ENCODE peak calls at places on chromosomes 4 and X, in five cellular contexts. J is foreskin melanocyte, U is lower lobe of right lung, M is AG04450, F is thoracic aorta. Z is an unnamed sample.

GRCh38 chrX:66632986-66633385 is 5.9 kb downstream of the EDA2R start:
- DNase-seq in J (no peak), U (no peak), M (no peak), F (no peak), Z (peak)

GRCh38 chr4:113881256-113881655 is 98.2 kb downstream of the ARSJ start:
- DNase-seq in J (no peak), U (no peak), M (peak), F (no peak), Z (no peak)

GRCh38 chrX:148872881-148873280 is 372.5 kb downstream of the AFF2 start:
- DNase-seq in J (no peak), U (no peak), M (no peak), F (no peak), Z (no peak)

GRCh38 chrX:154116514-154116913 is 19.0 kb upstream of the MECP2 start:
- DNase-seq in J (no peak), U (no peak), M (no peak), F (no peak), Z (no peak)

GRCh38 chr4:96063639-96064038 is 223.7 kb downstream of the PDHA2 start:
- DNase-seq in J (no peak), U (no peak), M (no peak), F (no peak), Z (no peak)

GRCh38 chrX:96436105-96436504 is 248.5 kb upstream of the DIAPH2 start:
- DNase-seq in J (peak), U (no peak), M (peak), F (no peak), Z (no peak)

GRCh38 chrX:3052864-3053263 is 11.6 kb downstream of the ARSF start:
- DNase-seq in J (no peak), U (no peak), M (no peak), F (no peak), Z (no peak)

GRCh38 chrX:20267924-20268701 is 1.4 kb upstream of the RPS6KA3 start:
- DNase-seq in J (no peak), U (peak), M (no peak), F (peak), Z (no peak)

GRCh38 chr4:99856166-99856565 is 38.1 kb downstream of the LAMTOR3 start:
- DNase-seq in J (no peak), U (no peak), M (no peak), F (no peak), Z (no peak)

GRCh38 chr4:54152846-54153600 is 53.1 kb downstream of the GSX2 start:
- DNase-seq in J (no peak), U (no peak), M (peak), F (no peak), Z (no peak)

GRCh38 chr4:7210818-7211217 is 18.5 kb downstream of the SORCS2 start:
- DNase-seq in J (no peak), U (no peak), M (peak), F (no peak), Z (no peak)

GRCh38 chr4:158371158-158371557 is 150.5 kb upstream of the RXFP1 start:
- DNase-seq in J (no peak), U (no peak), M (no peak), F (no peak), Z (no peak)

GRCh38 chr4:182920676-182921075 is 3.5 kb upstream of the DCTD start:
- DNase-seq in J (no peak), U (no peak), M (no peak), F (no peak), Z (no peak)

GRCh38 chr4:23584024-23584423 is 305.8 kb downstream of the PPARGC1A start:
- DNase-seq in J (no peak), U (no peak), M (no peak), F (no peak), Z (peak)

GRCh38 chr4:103197765-103198110 is 405 bp downstream of the CENPE start:
- DNase-seq in J (no peak), U (no peak), M (no peak), F (no peak), Z (no peak)

GRCh38 chr4:121788896-121789295 is 12.2 kb upstream of the EXOSC9 start:
- DNase-seq in J (no peak), U (no peak), M (no peak), F (no peak), Z (no peak)

GRCh38 chr4:120688791-120689190 is 233.7 kb downstream of the PRDM5 start:
- DNase-seq in J (no peak), U (no peak), M (no peak), F (no peak), Z (no peak)

GRCh38 chr4:16045687-16046086 is 38.1 kb downstream of the PROM1 start:
- DNase-seq in J (no peak), U (no peak), M (no peak), F (no peak), Z (no peak)

GRCh38 chr4:57102050-57102564 is 8.1 kb downstream of the IGFBP7 start:
- DNase-seq in J (peak), U (no peak), M (peak), F (peak), Z (no peak)

GRCh38 chr4:101119141-101119540 is 228.2 kb downstream of the PPP3CA start:
- DNase-seq in J (no peak), U (no peak), M (no peak), F (no peak), Z (no peak)

GRCh38 chrX:150337026-150337425 is 26.1 kb upstream of the MAMLD1 start:
- DNase-seq in J (no peak), U (no peak), M (no peak), F (no peak), Z (no peak)

GRCh38 chr4:119671205-119671604 is 42.6 kb upstream of the PDE5A start:
- DNase-seq in J (no peak), U (no peak), M (no peak), F (no peak), Z (no peak)

GRCh38 chr4:1033840-1034551 is 22.6 kb downstream of the FGFRL1 start:
- DNase-seq in J (no peak), U (no peak), M (no peak), F (no peak), Z (no peak)

GRCh38 chrX:23785564-23785963 is 2.6 kb downstream of the SAT1 start:
- DNase-seq in J (no peak), U (no peak), M (no peak), F (no peak), Z (no peak)

GRCh38 chr4:18508801-18509200 is 487.2 kb upstream of the LCORL start:
- DNase-seq in J (no peak), U (no peak), M (no peak), F (no peak), Z (no peak)

GRCh38 chrX:11380187-11380586 is 87.0 kb downstream of the AMELX start:
- DNase-seq in J (no peak), U (no peak), M (no peak), F (no peak), Z (no peak)

GRCh38 chr4:87179751-87180150 is 40.7 kb downstream of the KLHL8 start:
- DNase-seq in J (peak), U (no peak), M (peak), F (no peak), Z (no peak)

GRCh38 chr4:825063-825968 is 613 bp downstream of the CPLX1 start:
- DNase-seq in J (no peak), U (peak), M (no peak), F (no peak), Z (no peak)

GRCh38 chrX:47587091-47587891 is 5.1 kb downstream of the TIMP1 start:
- DNase-seq in J (no peak), U (no peak), M (no peak), F (no peak), Z (no peak)

GRCh38 chr4:17094209-17094608 is 195.8 kb upstream of the LDB2 start:
- DNase-seq in J (no peak), U (no peak), M (no peak), F (no peak), Z (no peak)

GRCh38 chrX:112851806-112852205 is 11.2 kb upstream of the AMOT start:
- DNase-seq in J (no peak), U (no peak), M (peak), F (no peak), Z (no peak)

GRCh38 chrX:41808042-41808441 is 84.1 kb downstream of the GPR82 start:
- DNase-seq in J (no peak), U (no peak), M (no peak), F (no peak), Z (no peak)

GRCh38 chrX:3939967-3940610 is 226.6 kb upstream of the PRKX start:
- DNase-seq in J (peak), U (no peak), M (no peak), F (no peak), Z (no peak)

GRCh38 chr4:104491396-104491821 is 3.3 kb downstream of the CXXC4 start:
- DNase-seq in J (no peak), U (peak), M (no peak), F (no peak), Z (no peak)

GRCh38 chr4:31793907-31794306 is 1073.7 kb downstream of the PCDH7 start:
- DNase-seq in J (no peak), U (no peak), M (no peak), F (no peak), Z (no peak)

GRCh38 chrX:2707334-2707760 is 16.3 kb downstream of the CD99 start:
- DNase-seq in J (peak), U (no peak), M (peak), F (peak), Z (peak)

GRCh38 chr4:159097785-159098184 is 5.1 kb upstream of the RAPGEF2 start:
- DNase-seq in J (no peak), U (no peak), M (no peak), F (no peak), Z (no peak)

GRCh38 chrX:155070663-155070974 is 317 bp downstream of the CMC4 start:
- DNase-seq in J (no peak), U (no peak), M (no peak), F (no peak), Z (no peak)